ENCODE peak calls at places on chromosomes 3 and 15, in five cellular contexts. F, I, Z, C and H are unnamed samples.

GRCh38 chr15:45439521-45439931 is 61.2 kb upstream of the GATM start:
- DNase-seq in F (no peak), Z (peak), I (no peak), C (no peak), H (no peak)

GRCh38 chr15:85689729-85690128 is 105.0 kb downstream of the KLHL25 start:
- DNase-seq in Z (no peak), C (peak), I (no peak), F (peak), H (no peak)

GRCh38 chr15:83446904-83447708 is at the start of gene SH3GL3:
- DNase-seq in F (peak), C (peak), I (peak), Z (no peak), H (peak)

GRCh38 chr3:55185380-55185779 is 257.5 kb upstream of the LRTM1 start:
- DNase-seq in I (no peak), Z (no peak), C (no peak), F (peak), H (no peak)

GRCh38 chr15:77974098-77974414 is 103.5 kb downstream of the TBC1D2B start:
- DNase-seq in Z (no peak), C (peak), I (no peak), F (peak), H (no peak)

GRCh38 chr3:157082305-157082981 is 77.5 kb downstream of the CCNL1 start:
- DNase-seq in C (no peak), F (peak), I (no peak), Z (no peak), H (no peak)

GRCh38 chr15:78951841-78952238 is 7.0 kb upstream of the CTSH start:
- DNase-seq in Z (peak), F (peak), I (peak), C (no peak), H (no peak)

GRCh38 chr15:50051811-50052419 is 67.1 kb downstream of the ATP8B4 start:
- DNase-seq in I (peak), F (peak), C (no peak), Z (peak), H (peak)

GRCh38 chr3:117059054-117059989 is 349.7 kb downstream of the TUSC7 start:
- DNase-seq in Z (peak), C (no peak), I (peak), F (peak), H (peak)
- TF ChIP-seq MAFK in Z (no peak), C (no peak), I (no peak), F (no peak), H (no peak)

DNA sequence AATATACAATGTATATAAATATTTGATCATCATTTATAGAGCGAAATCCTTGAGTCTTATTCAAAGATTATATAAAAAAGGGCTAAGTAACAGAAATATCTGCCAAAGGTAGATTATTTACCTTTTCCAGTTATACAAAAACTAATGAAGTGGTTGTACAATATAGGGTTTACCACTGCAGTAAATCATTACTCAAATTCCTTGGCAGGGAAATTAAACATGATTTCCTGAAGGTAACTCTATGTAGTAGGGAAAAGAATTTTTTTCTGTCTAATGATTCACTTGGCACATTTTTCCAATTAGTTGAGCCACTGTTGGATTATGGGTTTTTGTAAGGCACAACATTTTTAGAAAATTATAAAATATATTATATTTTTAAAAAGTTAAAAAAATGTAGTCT is 129.6 kb downstream of the NR2F2 start:
- DNase-seq in C (no peak), Z (no peak), I (no peak), F (no peak), H (no peak)
- TF ChIP-seq MAFK in C (no peak), Z (no peak), I (no peak), F (no peak), H (no peak)

GRCh38 chr15:56165234-56165633 is 78.4 kb downstream of the RFX7 start:
- DNase-seq in F (no peak), C (no peak), Z (no peak), I (no peak), H (no peak)

DNA sequence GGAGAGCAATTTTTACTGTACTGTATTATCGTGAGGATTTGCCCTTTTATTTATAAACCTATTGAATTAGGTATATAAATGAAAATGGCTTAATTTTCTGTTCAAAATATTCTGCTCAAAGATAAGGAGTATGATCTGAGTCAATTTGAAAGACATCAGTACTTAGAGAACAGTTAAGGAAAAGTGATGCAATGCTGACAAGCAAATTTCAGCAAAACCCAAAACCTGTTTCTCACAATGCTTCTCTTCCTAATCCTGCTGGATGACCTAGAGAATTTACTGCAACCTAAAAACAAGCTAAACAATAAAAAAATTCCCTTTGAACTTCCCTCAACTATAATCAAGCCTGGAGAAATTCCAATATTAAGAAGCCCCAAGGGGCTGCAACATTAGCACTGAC is 82.7 kb downstream of the RFX7 start:
- DNase-seq in F (peak), Z (no peak), C (no peak), I (no peak), H (no peak)
- TF ChIP-seq MAFK in F (no peak), Z (no peak), C (no peak), I (no peak), H (no peak)

DNA sequence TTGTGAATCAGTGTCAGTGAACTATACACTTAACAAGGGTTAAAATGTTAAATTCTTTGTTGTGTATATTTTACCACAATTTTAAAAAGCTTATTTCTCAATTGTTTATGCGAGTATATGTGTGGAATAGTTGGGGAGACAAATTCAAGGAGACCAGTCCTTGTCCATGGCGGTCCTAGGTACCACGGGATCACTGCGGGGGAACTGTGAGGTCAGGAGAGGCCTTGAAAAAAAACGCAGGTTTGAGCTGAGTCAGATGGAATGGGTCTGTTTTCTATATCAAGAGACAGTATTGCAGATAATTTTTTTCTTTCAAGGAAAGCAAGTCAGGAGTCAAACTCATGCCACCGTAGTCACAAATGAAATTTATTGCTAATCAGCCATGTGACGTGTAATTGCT is 18.5 kb downstream of the IGF1R start:
- DNase-seq in Z (no peak), I (no peak), C (peak), F (no peak), H (no peak)
- TF ChIP-seq MAFK in Z (no peak), I (no peak), C (no peak), F (no peak), H (no peak)

GRCh38 chr3:160003520-160004128 is 15.0 kb downstream of the IL12A start:
- DNase-seq in F (peak), C (peak), I (peak), Z (peak), H (no peak)
- TF ChIP-seq MAFK in F (no peak), C (no peak), I (no peak), Z (no peak), H (no peak)